ENCODE peak calls at places on chromosomes 1 and 21, in four cellular contexts. One of them, this sample, is unnamed.

GRCh38 chr1:244952940-244953339 is 88.6 kb upstream of the HNRNPU start:
- DNase-seq in effector CD4-positive, alpha-beta T cell: no peak
- DNase-seq in LoVo: peak
- DNase-seq in skeletal muscle cell: no peak
- DNase-seq in this sample: no peak

GRCh38 chr1:223219318-223219635 is 76.2 kb upstream of the TLR5 start:
- DNase-seq in effector CD4-positive, alpha-beta T cell: no peak
- DNase-seq in LoVo: no peak
- DNase-seq in skeletal muscle cell: no peak
- DNase-seq in this sample: no peak

GRCh38 chr21:36479415-36480402 is at the start of gene CLDN14:
- DNase-seq in effector CD4-positive, alpha-beta T cell: no peak
- DNase-seq in LoVo: no peak
- DNase-seq in skeletal muscle cell: no peak
- DNase-seq in this sample: no peak

GRCh38 chr1:214018605-214019268 is 31.0 kb downstream of the PROX1 start:
- DNase-seq in LoVo: no peak
- DNase-seq in skeletal muscle cell: no peak
- DNase-seq in effector CD4-positive, alpha-beta T cell: no peak
- DNase-seq in this sample: no peak

GRCh38 chr1:89725016-89725380 is 92.1 kb downstream of the LRRC8C start:
- DNase-seq in effector CD4-positive, alpha-beta T cell: no peak
- DNase-seq in LoVo: no peak
- DNase-seq in skeletal muscle cell: peak
- DNase-seq in this sample: no peak

GRCh38 chr1:4177425-4178150 is 277.5 kb upstream of the C1orf174 start:
- DNase-seq in effector CD4-positive, alpha-beta T cell: no peak
- DNase-seq in LoVo: no peak
- DNase-seq in skeletal muscle cell: no peak
- DNase-seq in this sample: no peak

GRCh38 chr1:153513023-153513422 is 22.8 kb downstream of the S100A6 start:
- DNase-seq in LoVo: no peak
- DNase-seq in effector CD4-positive, alpha-beta T cell: no peak
- DNase-seq in skeletal muscle cell: no peak
- DNase-seq in this sample: no peak

GRCh38 chr21:39071623-39072214 is 111.5 kb downstream of the PSMG1 start:
- DNase-seq in LoVo: no peak
- DNase-seq in effector CD4-positive, alpha-beta T cell: no peak
- DNase-seq in skeletal muscle cell: no peak
- DNase-seq in this sample: no peak

GRCh38 chr1:205261946-205262668 is 34.4 kb downstream of the TMCC2 start:
- DNase-seq in LoVo: no peak
- DNase-seq in effector CD4-positive, alpha-beta T cell: no peak
- DNase-seq in skeletal muscle cell: no peak
- DNase-seq in this sample: no peak

GRCh38 chr1:1510912-1511532 is 940 bp upstream of the ATAD3A start:
- DNase-seq in LoVo: peak
- DNase-seq in skeletal muscle cell: no peak
- DNase-seq in effector CD4-positive, alpha-beta T cell: no peak
- DNase-seq in this sample: no peak

GRCh38 chr1:54977938-54978337 is 2.5 kb upstream of the TMEM61 start:
- DNase-seq in skeletal muscle cell: no peak
- DNase-seq in LoVo: no peak
- DNase-seq in effector CD4-positive, alpha-beta T cell: no peak
- DNase-seq in this sample: no peak

GRCh38 chr1:47843781-47844555 is 153.2 kb downstream of the TRABD2B start:
- DNase-seq in LoVo: no peak
- DNase-seq in skeletal muscle cell: no peak
- DNase-seq in effector CD4-positive, alpha-beta T cell: no peak
- DNase-seq in this sample: no peak

GRCh38 chr1:15090373-15090772 is 63.2 kb upstream of the TMEM51 start:
- DNase-seq in skeletal muscle cell: no peak
- DNase-seq in effector CD4-positive, alpha-beta T cell: no peak
- DNase-seq in LoVo: peak
- DNase-seq in this sample: no peak

GRCh38 chr21:35711661-35712060 is 348.7 kb downstream of the SETD4 start:
- DNase-seq in skeletal muscle cell: no peak
- DNase-seq in effector CD4-positive, alpha-beta T cell: no peak
- DNase-seq in LoVo: no peak
- DNase-seq in this sample: no peak

GRCh38 chr1:100469578-100469977 is 68.4 kb upstream of the GPR88 start:
- DNase-seq in skeletal muscle cell: no peak
- DNase-seq in effector CD4-positive, alpha-beta T cell: no peak
- DNase-seq in LoVo: no peak
- DNase-seq in this sample: no peak

GRCh38 chr1:59079434-59080135 is 217.3 kb upstream of the FGGY start:
- DNase-seq in effector CD4-positive, alpha-beta T cell: no peak
- DNase-seq in skeletal muscle cell: no peak
- DNase-seq in LoVo: no peak
- DNase-seq in this sample: no peak

GRCh38 chr21:39373634-39374033 is 24.7 kb upstream of the HMGN1 start:
- DNase-seq in LoVo: peak
- DNase-seq in effector CD4-positive, alpha-beta T cell: no peak
- DNase-seq in skeletal muscle cell: no peak
- DNase-seq in this sample: no peak

GRCh38 chr1:157806431-157807149 is 13.3 kb downstream of the FCRL1 start:
- DNase-seq in effector CD4-positive, alpha-beta T cell: no peak
- DNase-seq in skeletal muscle cell: no peak
- DNase-seq in LoVo: no peak
- DNase-seq in this sample: no peak

GRCh38 chr1:41950820-41951219 is 32.1 kb upstream of the HIVEP3 start:
- DNase-seq in LoVo: no peak
- DNase-seq in skeletal muscle cell: no peak
- DNase-seq in effector CD4-positive, alpha-beta T cell: no peak
- DNase-seq in this sample: no peak

GRCh38 chr1:36109041-36109679 is 15.9 kb downstream of the COL8A2 start:
- DNase-seq in LoVo: no peak
- DNase-seq in effector CD4-positive, alpha-beta T cell: no peak
- DNase-seq in skeletal muscle cell: peak
- DNase-seq in this sample: no peak

GRCh38 chr1:6603851-6604558 is 1.3 kb upstream of the KLHL21 start:
- DNase-seq in skeletal muscle cell: peak
- DNase-seq in LoVo: peak
- DNase-seq in effector CD4-positive, alpha-beta T cell: no peak
- DNase-seq in this sample: peak

GRCh38 chr1:206608108-206608698 is 4.1 kb downstream of the EIF2D start:
- DNase-seq in effector CD4-positive, alpha-beta T cell: peak
- DNase-seq in skeletal muscle cell: no peak
- DNase-seq in LoVo: peak
- DNase-seq in this sample: no peak

GRCh38 chr1:44377925-44378784 is 23.1 kb upstream of the ERI3 start:
- DNase-seq in effector CD4-positive, alpha-beta T cell: peak
- DNase-seq in skeletal muscle cell: no peak
- DNase-seq in LoVo: peak
- DNase-seq in this sample: no peak

GRCh38 chr1:169348356-169349036 is 19.1 kb downstream of the NME7 start:
- DNase-seq in skeletal muscle cell: no peak
- DNase-seq in LoVo: peak
- DNase-seq in effector CD4-positive, alpha-beta T cell: peak
- DNase-seq in this sample: no peak

GRCh38 chr1:30847358-30847972 is 61.1 kb downstream of the SDC3 start:
- DNase-seq in effector CD4-positive, alpha-beta T cell: no peak
- DNase-seq in LoVo: no peak
- DNase-seq in skeletal muscle cell: no peak
- DNase-seq in this sample: peak

GRCh38 chr1:229192851-229193250 is 78.1 kb upstream of the RAB4A start:
- DNase-seq in skeletal muscle cell: no peak
- DNase-seq in LoVo: no peak
- DNase-seq in effector CD4-positive, alpha-beta T cell: no peak
- DNase-seq in this sample: no peak

GRCh38 chr1:25703041-25703440 is 86.5 kb downstream of the MAN1C1 start:
- DNase-seq in skeletal muscle cell: no peak
- DNase-seq in effector CD4-positive, alpha-beta T cell: no peak
- DNase-seq in LoVo: no peak
- DNase-seq in this sample: no peak

GRCh38 chr1:211017066-211017691 is 116.8 kb downstream of the KCNH1 start:
- DNase-seq in skeletal muscle cell: no peak
- DNase-seq in effector CD4-positive, alpha-beta T cell: no peak
- DNase-seq in LoVo: peak
- DNase-seq in this sample: no peak

GRCh38 chr1:89557954-89558353 is 33.3 kb downstream of the LRRC8B start:
- DNase-seq in skeletal muscle cell: no peak
- DNase-seq in LoVo: no peak
- DNase-seq in effector CD4-positive, alpha-beta T cell: no peak
- DNase-seq in this sample: no peak

GRCh38 chr1:244989813-244990212 is 125.5 kb upstream of the HNRNPU start:
- DNase-seq in effector CD4-positive, alpha-beta T cell: no peak
- DNase-seq in skeletal muscle cell: no peak
- DNase-seq in LoVo: no peak
- DNase-seq in this sample: no peak

GRCh38 chr1:27000817-27001460 is 7.4 kb downstream of the TRNP1 start:
- DNase-seq in skeletal muscle cell: peak
- DNase-seq in LoVo: no peak
- DNase-seq in effector CD4-positive, alpha-beta T cell: no peak
- DNase-seq in this sample: no peak

GRCh38 chr1:24318988-24319863 is at the start of gene GRHL3:
- DNase-seq in effector CD4-positive, alpha-beta T cell: no peak
- DNase-seq in LoVo: peak
- DNase-seq in skeletal muscle cell: no peak
- DNase-seq in this sample: no peak

GRCh38 chr1:179550753-179551682 is 24.7 kb downstream of the NPHS2 start:
- DNase-seq in effector CD4-positive, alpha-beta T cell: no peak
- DNase-seq in LoVo: no peak
- DNase-seq in skeletal muscle cell: peak
- DNase-seq in this sample: no peak

GRCh38 chr1:175188936-175189335 is 3.6 kb downstream of the KIAA0040 start:
- DNase-seq in LoVo: no peak
- DNase-seq in effector CD4-positive, alpha-beta T cell: peak
- DNase-seq in skeletal muscle cell: no peak
- DNase-seq in this sample: no peak